ENCODE peak calls at places on chromosomes 6 and 20, in six cellular contexts. B, O, J, Y, P and X are unnamed samples.

GRCh38 chr6:161225677-161226004 is 48.2 kb downstream of the AGPAT4 start:
- DNase-seq in B (no peak), O (no peak), J (no peak), Y (no peak), P (no peak), X (no peak)

GRCh38 chr20:21781446-21782075 is 76.1 kb downstream of the PAX1 start:
- DNase-seq in B (no peak), O (no peak), J (no peak), Y (no peak), P (no peak), X (no peak)

GRCh38 chr6:110270166-110270565 is 88.0 kb downstream of the METTL24 start:
- DNase-seq in B (no peak), O (no peak), J (no peak), Y (peak; percentile 7), P (peak; percentile 6), X (no peak)

GRCh38 chr6:28206527-28207243 is 18.4 kb upstream of the ZSCAN9 start:
- DNase-seq in B (no peak), O (no peak), J (no peak), Y (no peak), P (no peak), X (no peak)

GRCh38 chr6:5261545-5262109 is 314 bp downstream of the FARS2 start:
- DNase-seq in B (no peak), O (no peak), J (no peak), Y (peak; percentile 15), P (peak; percentile 6), X (no peak)

GRCh38 chr6:104859225-104860146 is at the start of gene HACE1:
- DNase-seq in B (peak; percentile 82), O (peak; percentile 96), J (peak; percentile 41), Y (peak; percentile 70), P (peak; percentile 91), X (peak; percentile 45)

GRCh38 chr6:55541024-55541423 is 38.0 kb downstream of the HMGCLL1 start:
- DNase-seq in B (no peak), O (no peak), J (no peak), Y (no peak), P (no peak), X (no peak)

GRCh38 chr6:64104051-64104450 is 468.4 kb downstream of the PHF3 start:
- DNase-seq in B (no peak), O (no peak), J (no peak), Y (no peak), P (no peak), X (no peak)

GRCh38 chr20:56636701-56637100 is 7.6 kb downstream of the TFAP2C start:
- DNase-seq in B (no peak), O (no peak), J (peak; percentile 94), Y (peak; percentile 76), P (peak; percentile 54), X (peak; percentile 33)

GRCh38 chr6:45001663-45002062 is 326.5 kb upstream of the RUNX2 start:
- DNase-seq in B (no peak), O (no peak), J (no peak), Y (no peak), P (no peak), X (no peak)